ENCODE peak calls at places on chromosome 3, in eight cellular contexts. D is transverse colon, Y is HepG2, B is esophagus muscularis mucosa, I is Panc1, F is K562, R is GM12878, G is breast epithelium. E is an unnamed sample. For H3K27me3, the result is how much of the 10 kb centered on the place peaks cover.

GRCh38 chr3:170511371-170511770 is 74.5 kb downstream of the SLC7A14 start:
- DNase-seq in D (no peak), Y (no peak), B (no peak), I (no peak), F (no peak), R (no peak), G (no peak), E (no peak)

GRCh38 chr3:162122405-162122804 is 625.8 kb downstream of the OTOL1 start:
- DNase-seq in D (no peak), Y (no peak), B (no peak), I (no peak), F (no peak), R (no peak), G (no peak), E (no peak)

GRCh38 chr3:35778201-35778600 is 138.9 kb downstream of the ARPP21 start:
- DNase-seq in D (no peak), Y (no peak), B (no peak), I (no peak), F (no peak), R (no peak), G (no peak), E (no peak)

GRCh38 chr3:32177702-32178198 is 60.7 kb upstream of the CMTM8 start:
- DNase-seq in D (peak), Y (peak), B (no peak), I (peak), F (peak), R (no peak), G (peak), E (peak)

GRCh38 chr3:43055806-43056770 is 49.8 kb downstream of the POMGNT2 start:
- DNase-seq in D (no peak), Y (no peak), B (peak), I (no peak), F (no peak), R (no peak), G (no peak), E (no peak)

GRCh38 chr3:173770796-173771573 is 373.4 kb downstream of the NLGN1 start:
- DNase-seq in D (no peak), Y (no peak), B (no peak), I (no peak), F (no peak), R (no peak), G (no peak), E (no peak)

GRCh38 chr3:184801241-184801640 is 10.7 kb upstream of the VPS8 start:
- DNase-seq in D (no peak), Y (no peak), B (no peak), I (no peak), F (no peak), R (no peak), G (no peak), E (no peak)

GRCh38 chr3:110686691-110687090 is 384.9 kb upstream of the NECTIN3 start:
- DNase-seq in D (no peak), Y (no peak), B (no peak), I (no peak), F (no peak), R (no peak), G (no peak), E (no peak)

GRCh38 chr3:186825294-186825821 is 17.2 kb upstream of the ADIPOQ start:
- DNase-seq in D (no peak), Y (no peak), B (no peak), I (no peak), F (peak), R (no peak), G (no peak), E (no peak)

GRCh38 chr3:11272913-11273574 is 847 bp downstream of the ATG7 start:
- DNase-seq in D (no peak), Y (no peak), B (no peak), I (no peak), F (no peak), R (no peak), G (no peak), E (no peak)

GRCh38 chr3:46845397-46845859 is 17.8 kb downstream of the MYL3 start:
- DNase-seq in D (peak), Y (no peak), B (no peak), I (no peak), F (peak), R (no peak), G (peak), E (no peak)

GRCh38 chr3:64489361-64490044 is 198.3 kb downstream of the ADAMTS9 start:
- DNase-seq in D (peak), Y (no peak), B (no peak), I (no peak), F (peak), R (no peak), G (peak), E (peak)

GRCh38 chr3:15405448-15406050 is 21.8 kb downstream of the METTL6 start:
- DNase-seq in D (no peak), Y (peak), B (no peak), I (no peak), F (peak), R (no peak), G (no peak), E (peak)

GRCh38 chr3:138608322-138609214 is at the start of gene FAIM:
- DNase-seq in D (peak), Y (peak), B (peak), I (no peak), F (peak), R (no peak), G (peak), E (peak)

GRCh38 chr3:72271215-72271614 is 486.3 kb upstream of the PROK2 start:
- DNase-seq in D (no peak), Y (no peak), B (no peak), I (no peak), F (no peak), R (no peak), G (no peak), E (no peak)

GRCh38 chr3:108031893-108032292 is 58.9 kb downstream of the CD47 start:
- DNase-seq in D (no peak), Y (no peak), B (peak), I (peak), F (no peak), R (no peak), G (no peak), E (no peak)

GRCh38 chr3:178022599-178022998 is 513.6 kb upstream of the KCNMB2 start:
- DNase-seq in D (no peak), Y (no peak), B (no peak), I (no peak), F (no peak), R (no peak), G (no peak), E (no peak)

GRCh38 chr3:178352300-178353021 is 183.8 kb upstream of the KCNMB2 start:
- DNase-seq in D (no peak), Y (no peak), B (no peak), I (peak), F (no peak), R (no peak), G (no peak), E (no peak)

GRCh38 chr3:43279082-43279481 is 7.3 kb upstream of the SNRK start:
- DNase-seq in D (no peak), Y (no peak), B (no peak), I (no peak), F (no peak), R (no peak), G (no peak), E (no peak)

GRCh38 chr3:26307805-26308204 is 314.8 kb upstream of the LRRC3B start:
- DNase-seq in D (no peak), Y (no peak), B (no peak), I (no peak), F (no peak), R (no peak), G (no peak), E (no peak)

GRCh38 chr3:55157736-55158135 is 229.9 kb upstream of the LRTM1 start:
- DNase-seq in D (no peak), Y (no peak), B (peak), I (no peak), F (no peak), R (no peak), G (no peak), E (no peak)

GRCh38 chr3:118785415-118785814 is 249.2 kb downstream of the IGSF11 start:
- DNase-seq in D (no peak), Y (no peak), B (no peak), I (no peak), F (no peak), R (no peak), G (no peak), E (no peak)

GRCh38 chr3:122668930-122669730 is 11.5 kb upstream of the PARP14 start:
- DNase-seq in D (no peak), Y (peak), B (no peak), I (no peak), F (peak), R (no peak), G (no peak), E (no peak)

GRCh38 chr3:42276419-42277132 is 10.6 kb upstream of the CCK start:
- DNase-seq in D (no peak), Y (no peak), B (no peak), I (no peak), F (no peak), R (peak), G (no peak), E (no peak)

GRCh38 chr3:32257641-32258438 is 19.4 kb downstream of the CMTM8 start:
- DNase-seq in D (no peak), Y (no peak), B (peak), I (no peak), F (no peak), R (no peak), G (no peak), E (no peak)

GRCh38 chr3:39449796-39450195 is 17.7 kb upstream of the MOBP start:
- DNase-seq in D (no peak), Y (no peak), B (no peak), I (no peak), F (no peak), R (no peak), G (no peak), E (no peak)

GRCh38 chr3:40719660-40720287 is 195.0 kb downstream of the ZNF621 start:
- DNase-seq in D (no peak), Y (peak), B (peak), I (no peak), F (peak), R (no peak), G (peak), E (peak)

GRCh38 chr3:52534281-52535183 is 875 bp upstream of the NT5DC2 start:
- DNase-seq in D (no peak), Y (peak), B (no peak), I (no peak), F (peak), R (no peak), G (no peak), E (no peak)

GRCh38 chr3:141553055-141553454 is 66.2 kb downstream of the RASA2 start:
- DNase-seq in D (no peak), Y (no peak), B (no peak), I (no peak), F (no peak), R (no peak), G (no peak), E (no peak)

GRCh38 chr3:101992861-101993260 is 143.5 kb downstream of the NFKBIZ start:
- DNase-seq in D (no peak), Y (no peak), B (no peak), I (no peak), F (no peak), R (no peak), G (no peak), E (no peak)

GRCh38 chr3:169227911-169228310 is 435.6 kb downstream of the MECOM start:
- DNase-seq in D (no peak), Y (no peak), B (no peak), I (no peak), F (no peak), R (peak), G (no peak), E (no peak)

GRCh38 chr3:148600902-148601765 is 96.6 kb upstream of the AGTR1 start:
- DNase-seq in D (peak), Y (peak), B (no peak), I (no peak), F (no peak), R (no peak), G (no peak), E (no peak)

DNA sequence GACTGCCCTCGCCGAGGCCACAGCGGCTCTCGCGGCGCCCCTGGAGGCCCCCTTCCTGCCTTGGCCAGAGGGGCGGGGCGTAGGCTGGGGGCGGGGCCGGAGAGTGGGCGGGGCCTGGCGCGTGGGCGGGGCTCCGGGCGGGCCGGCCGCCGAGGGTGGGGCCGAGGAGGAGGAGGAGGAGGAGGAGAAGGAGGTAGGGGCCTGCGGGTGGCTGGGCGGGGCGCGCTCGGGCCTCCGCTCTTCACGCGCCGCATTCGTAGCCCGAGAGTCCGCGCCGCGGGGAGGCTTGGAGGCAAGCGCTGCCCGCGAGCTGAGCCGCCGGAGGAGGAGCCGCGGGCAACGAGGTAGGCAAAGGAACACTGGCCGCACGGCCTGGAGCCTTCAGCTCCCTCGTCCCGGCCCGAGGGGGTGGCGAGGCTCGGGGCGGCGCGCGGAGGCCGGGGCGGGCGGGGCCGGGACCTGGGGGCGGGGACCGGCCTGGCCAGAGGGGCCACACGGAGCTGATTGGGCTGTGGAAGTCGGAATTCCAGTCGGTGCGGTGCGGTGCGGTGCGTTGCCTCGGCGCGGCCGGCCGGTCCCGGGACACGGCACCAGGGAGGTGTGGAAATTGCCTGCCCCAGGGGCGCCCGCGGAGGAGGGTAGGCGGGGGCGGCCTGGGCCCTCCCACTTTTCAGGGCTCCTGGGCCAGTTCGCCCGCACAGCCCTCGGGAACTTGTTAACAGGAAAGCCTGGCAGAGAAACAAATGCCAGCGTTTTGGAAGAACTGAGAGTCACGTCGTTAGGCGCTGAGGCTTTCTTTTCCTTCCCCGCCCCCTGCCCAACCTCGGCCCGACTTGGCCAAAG is at the start of gene PPP2R3A:
- DNase-seq in D (peak), Y (peak), B (peak), I (no peak), F (peak), R (no peak), G (peak), E (peak)
- TF ChIP-seq POLR2AphosphoS5 in D (peak), Y (no peak), B (peak), I (peak), F (no peak), R (no peak), G (no peak), E (peak)

DNA sequence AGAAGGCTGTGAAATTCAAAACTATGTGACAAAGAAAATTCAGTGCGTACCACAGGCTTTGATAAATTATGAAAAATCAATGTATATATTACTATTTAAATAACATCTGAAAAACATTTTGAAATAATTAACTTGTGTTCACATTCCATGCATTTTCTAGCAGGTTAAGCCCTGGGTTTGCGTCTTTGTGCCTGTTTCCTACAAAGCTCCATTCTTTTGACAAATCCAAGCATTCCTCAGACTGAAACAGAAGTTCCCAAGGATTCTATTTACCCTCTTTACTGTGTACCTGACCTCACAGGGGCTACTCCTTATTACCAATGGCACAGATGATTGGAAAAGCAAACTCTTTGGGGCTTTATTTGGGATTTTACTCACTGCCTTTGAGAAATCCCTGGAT is 1.9 kb downstream of the PAQR9 start:
- DNase-seq in D (no peak), Y (peak), B (no peak), I (no peak), F (no peak), R (no peak), G (no peak), E (no peak)
- H3K27me3 ChIP-seq in D (half or more), Y (under half), B (under half), I (under half), F (under half), R (under half), G (under half), E (under half)

GRCh38 chr3:62237296-62237948 is 135.9 kb downstream of the FEZF2 start:
- DNase-seq in D (no peak), Y (no peak), B (no peak), I (no peak), F (no peak), R (no peak), G (no peak), E (no peak)

GRCh38 chr3:62238003-62238402 is 135.3 kb downstream of the FEZF2 start:
- DNase-seq in D (no peak), Y (no peak), B (no peak), I (no peak), F (no peak), R (peak), G (no peak), E (no peak)

GRCh38 chr3:62241279-62241678 is 132.1 kb downstream of the FEZF2 start:
- DNase-seq in D (no peak), Y (no peak), B (peak), I (no peak), F (no peak), R (no peak), G (no peak), E (no peak)

GRCh38 chr3:62242846-62243245 is 130.5 kb downstream of the FEZF2 start:
- DNase-seq in D (no peak), Y (no peak), B (no peak), I (no peak), F (no peak), R (no peak), G (no peak), E (no peak)

GRCh38 chr3:62238431-62238830 is 134.9 kb downstream of the FEZF2 start:
- DNase-seq in D (no peak), Y (no peak), B (no peak), I (no peak), F (no peak), R (no peak), G (no peak), E (no peak)
- TF ChIP-seq CTCF in D (no peak), Y (no peak), B (no peak), I (no peak), F (no peak), R (no peak), G (no peak), E (no peak)

GRCh38 chr3:195909645-195910498 is 1.5 kb upstream of the TNK2 start:
- DNase-seq in D (peak), Y (peak), B (no peak), I (no peak), F (peak), R (no peak), G (peak), E (peak)
- TF ChIP-seq POLR2AphosphoS5 in D (peak), Y (no peak), B (peak), I (peak), F (peak), R (no peak), G (no peak), E (peak)

DNA sequence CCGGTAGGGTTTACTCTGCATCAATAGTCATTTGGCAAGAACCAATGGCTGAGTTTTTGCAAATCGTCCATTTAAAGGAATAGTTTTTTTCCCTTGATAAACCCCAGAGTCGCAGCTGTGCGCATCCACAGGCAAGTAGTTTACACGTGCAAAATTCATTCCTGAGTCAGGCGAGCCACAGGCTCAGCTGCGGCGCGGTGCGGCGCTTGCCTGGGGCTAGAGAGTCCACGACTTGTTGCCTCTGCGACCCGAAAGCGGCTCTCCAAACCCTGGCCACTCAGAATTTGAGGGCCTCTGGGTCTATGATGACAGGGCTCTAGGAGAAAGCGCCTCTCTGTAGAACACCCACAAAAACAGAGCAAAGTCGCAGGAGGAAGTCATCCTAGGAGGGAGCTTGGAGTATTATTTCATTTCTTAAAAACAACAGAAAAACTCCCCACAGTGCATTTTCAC is 36.6 kb downstream of the ZIC4 start:
- DNase-seq in D (no peak), Y (no peak), B (peak), I (no peak), F (no peak), R (no peak), G (no peak), E (no peak)
- H3K27me3 ChIP-seq in D (half or more), Y (under half), B (under half), I (under half), F (under half), R (under half), G (under half), E (under half)